ENCODE peak calls at places on chromosomes 6 and 20, in ten cellular contexts. One of them, this sample, is unnamed.

GRCh38 chr6:136547336-136547735 is 2.9 kb downstream of the MAP7 start:
- DNase-seq in Right ventricle myocardium superior: no peak
- DNase-seq in OCI-LY7: no peak
- DNase-seq in OCI-M1: peak
- DNase-seq in effector memory CD8-positive, alpha-beta T cell: no peak
- DNase-seq in NCI-H460: no peak
- DNase-seq in H4: peak
- DNase-seq in stimulated activated CD8-positive, alpha-beta memory T cell treated with anti-CD3 and anti-CD28 coated beads, Interleukin-2, amount 100 ng/mL, for 48 hours: no peak
- DNase-seq in IMR-90: peak
- DNase-seq in hepatocyte: peak
- DNase-seq in this sample: no peak

GRCh38 chr20:43953919-43954617 is 39.4 kb downstream of the TOX2 start:
- DNase-seq in Right ventricle myocardium superior: no peak
- DNase-seq in H4: no peak
- DNase-seq in hepatocyte: no peak
- DNase-seq in NCI-H460: no peak
- DNase-seq in OCI-LY7: no peak
- DNase-seq in stimulated activated CD8-positive, alpha-beta memory T cell treated with anti-CD3 and anti-CD28 coated beads, Interleukin-2, amount 100 ng/mL, for 48 hours: no peak
- DNase-seq in IMR-90: peak
- DNase-seq in OCI-M1: no peak
- DNase-seq in effector memory CD8-positive, alpha-beta T cell: no peak
- DNase-seq in this sample: no peak

GRCh38 chr20:2751868-2752630 is 48.4 kb downstream of the CPXM1 start:
- DNase-seq in H4: no peak
- DNase-seq in OCI-LY7: no peak
- DNase-seq in stimulated activated CD8-positive, alpha-beta memory T cell treated with anti-CD3 and anti-CD28 coated beads, Interleukin-2, amount 100 ng/mL, for 48 hours: no peak
- DNase-seq in IMR-90: no peak
- DNase-seq in hepatocyte: peak
- DNase-seq in NCI-H460: peak
- DNase-seq in Right ventricle myocardium superior: no peak
- DNase-seq in OCI-M1: no peak
- DNase-seq in effector memory CD8-positive, alpha-beta T cell: peak
- DNase-seq in this sample: peak

GRCh38 chr6:156579564-156579963 is 197.6 kb upstream of the ARID1B start:
- DNase-seq in effector memory CD8-positive, alpha-beta T cell: no peak
- DNase-seq in hepatocyte: no peak
- DNase-seq in OCI-M1: no peak
- DNase-seq in stimulated activated CD8-positive, alpha-beta memory T cell treated with anti-CD3 and anti-CD28 coated beads, Interleukin-2, amount 100 ng/mL, for 48 hours: no peak
- DNase-seq in NCI-H460: no peak
- DNase-seq in H4: no peak
- DNase-seq in OCI-LY7: no peak
- DNase-seq in IMR-90: no peak
- DNase-seq in Right ventricle myocardium superior: no peak
- DNase-seq in this sample: no peak

GRCh38 chr6:144936764-144937163 is 651.6 kb downstream of the UTRN start:
- DNase-seq in effector memory CD8-positive, alpha-beta T cell: no peak
- DNase-seq in H4: no peak
- DNase-seq in Right ventricle myocardium superior: no peak
- DNase-seq in hepatocyte: no peak
- DNase-seq in OCI-LY7: no peak
- DNase-seq in OCI-M1: no peak
- DNase-seq in stimulated activated CD8-positive, alpha-beta memory T cell treated with anti-CD3 and anti-CD28 coated beads, Interleukin-2, amount 100 ng/mL, for 48 hours: no peak
- DNase-seq in IMR-90: peak
- DNase-seq in NCI-H460: no peak
- DNase-seq in this sample: no peak

GRCh38 chr20:61744691-61745396 is 320.8 kb downstream of the TAF4 start:
- DNase-seq in H4: no peak
- DNase-seq in stimulated activated CD8-positive, alpha-beta memory T cell treated with anti-CD3 and anti-CD28 coated beads, Interleukin-2, amount 100 ng/mL, for 48 hours: no peak
- DNase-seq in Right ventricle myocardium superior: peak
- DNase-seq in effector memory CD8-positive, alpha-beta T cell: no peak
- DNase-seq in NCI-H460: no peak
- DNase-seq in OCI-LY7: no peak
- DNase-seq in OCI-M1: no peak
- DNase-seq in hepatocyte: peak
- DNase-seq in IMR-90: peak
- DNase-seq in this sample: no peak

GRCh38 chr6:75344021-75344420 is 59.4 kb upstream of the TMEM30A start:
- DNase-seq in stimulated activated CD8-positive, alpha-beta memory T cell treated with anti-CD3 and anti-CD28 coated beads, Interleukin-2, amount 100 ng/mL, for 48 hours: no peak
- DNase-seq in effector memory CD8-positive, alpha-beta T cell: no peak
- DNase-seq in OCI-M1: no peak
- DNase-seq in IMR-90: no peak
- DNase-seq in NCI-H460: no peak
- DNase-seq in OCI-LY7: no peak
- DNase-seq in H4: no peak
- DNase-seq in hepatocyte: no peak
- DNase-seq in Right ventricle myocardium superior: no peak
- DNase-seq in this sample: no peak

GRCh38 chr6:163764565-163764964 is 350.0 kb downstream of the QKI start:
- DNase-seq in OCI-LY7: peak
- DNase-seq in NCI-H460: no peak
- DNase-seq in stimulated activated CD8-positive, alpha-beta memory T cell treated with anti-CD3 and anti-CD28 coated beads, Interleukin-2, amount 100 ng/mL, for 48 hours: no peak
- DNase-seq in Right ventricle myocardium superior: no peak
- DNase-seq in hepatocyte: no peak
- DNase-seq in OCI-M1: no peak
- DNase-seq in IMR-90: peak
- DNase-seq in H4: no peak
- DNase-seq in effector memory CD8-positive, alpha-beta T cell: no peak
- DNase-seq in this sample: no peak

GRCh38 chr20:63522091-63522868 is 1.7 kb downstream of the PPDPF start:
- DNase-seq in effector memory CD8-positive, alpha-beta T cell: no peak
- DNase-seq in H4: no peak
- DNase-seq in stimulated activated CD8-positive, alpha-beta memory T cell treated with anti-CD3 and anti-CD28 coated beads, Interleukin-2, amount 100 ng/mL, for 48 hours: no peak
- DNase-seq in OCI-M1: no peak
- DNase-seq in hepatocyte: no peak
- DNase-seq in Right ventricle myocardium superior: peak
- DNase-seq in IMR-90: no peak
- DNase-seq in OCI-LY7: no peak
- DNase-seq in NCI-H460: no peak
- DNase-seq in this sample: no peak

GRCh38 chr6:28974505-28974904 is 30.6 kb downstream of the ZNF311 start:
- DNase-seq in H4: no peak
- DNase-seq in NCI-H460: no peak
- DNase-seq in OCI-M1: peak
- DNase-seq in hepatocyte: no peak
- DNase-seq in OCI-LY7: no peak
- DNase-seq in Right ventricle myocardium superior: no peak
- DNase-seq in effector memory CD8-positive, alpha-beta T cell: no peak
- DNase-seq in stimulated activated CD8-positive, alpha-beta memory T cell treated with anti-CD3 and anti-CD28 coated beads, Interleukin-2, amount 100 ng/mL, for 48 hours: no peak
- DNase-seq in IMR-90: no peak
- DNase-seq in this sample: no peak